ENCODE peak calls at places on chromosomes 4 and X, in four cellular contexts. A is H9, U is IMR-90, L is H1. S is an unnamed sample.

GRCh38 chr4:46844325-46844917 is 64.6 kb downstream of the COX7B2 start:
- DNase-seq in A (peak), L (no peak), U (peak), S (peak)

GRCh38 chr4:70709551-70710080 is 12.1 kb upstream of the RUFY3 start:
- DNase-seq in A (no peak), L (no peak), U (no peak), S (no peak)

GRCh38 chr4:55880652-55881280 is 27.3 kb downstream of the EXOC1 start:
- DNase-seq in A (no peak), L (no peak), U (no peak), S (no peak)

GRCh38 chrX:24876782-24877315 is 138.9 kb downstream of the ARX start:
- DNase-seq in L (no peak), U (no peak), A (no peak), S (no peak)

GRCh38 chrX:23919706-23920320 is 12.0 kb downstream of the CXorf58 start:
- DNase-seq in U (no peak), A (peak), L (no peak), S (peak)

GRCh38 chr4:123352240-123352945 is 44.2 kb upstream of the SPRY1 start:
- DNase-seq in L (no peak), U (peak), A (no peak), S (no peak)

GRCh38 chrX:48945517-48946348 is 11.7 kb downstream of the OTUD5 start:
- DNase-seq in U (peak), A (peak), L (no peak), S (peak)

GRCh38 chrX:153933751-153934472 is 925 bp downstream of the NAA10 start:
- DNase-seq in A (no peak), L (no peak), U (peak), S (no peak)

GRCh38 chr4:128061566-128062536 is 739 bp downstream of the LARP1B start:
- DNase-seq in A (peak), L (no peak), U (peak), S (peak)

GRCh38 chrX:27890611-27891010 is 82.8 kb downstream of the MAGEB10 start:
- DNase-seq in U (peak), A (no peak), L (no peak), S (peak)

GRCh38 chrX:24190500-24191156 is 41.1 kb downstream of the ZFX start:
- DNase-seq in U (peak), A (no peak), L (no peak), S (no peak)

GRCh38 chr4:23889814-23890269 is at the start of gene PPARGC1A:
- DNase-seq in L (no peak), A (no peak), U (peak), S (peak)

GRCh38 chrX:47498411-47498810 is 15.4 kb upstream of the ZNF41 start:
- DNase-seq in U (no peak), A (no peak), L (no peak), S (no peak)

GRCh38 chr4:6944311-6945051 is 34.9 kb downstream of the TBC1D14 start:
- DNase-seq in L (no peak), U (no peak), A (no peak), S (no peak)

GRCh38 chrX:41664307-41665299 is 24.2 kb upstream of the GPR34 start:
- DNase-seq in A (no peak), L (no peak), U (peak), S (peak)

GRCh38 chr4:88919056-88919455 is 137.9 kb downstream of the FAM13A start:
- DNase-seq in U (no peak), L (no peak), A (no peak), S (no peak)
- H2AK5ac ChIP-seq in U (no peak), L (no peak), A (no peak), S (no peak)

GRCh38 chr4:147628415-147628814 is 11.2 kb downstream of the TMEM184C start:
- DNase-seq in L (no peak), U (no peak), A (no peak), S (no peak)

GRCh38 chr4:147620315-147620714 is 3.1 kb downstream of the TMEM184C start:
- DNase-seq in L (no peak), A (no peak), U (no peak), S (no peak)

GRCh38 chr4:147626903-147627302 is 9.7 kb downstream of the TMEM184C start:
- DNase-seq in A (no peak), L (no peak), U (no peak), S (peak)

GRCh38 chr4:147625733-147626132 is 8.5 kb downstream of the TMEM184C start:
- DNase-seq in L (no peak), A (no peak), U (no peak), S (no peak)
- H4K5ac ChIP-seq in L (no peak), A (no peak), U (no peak), S (no peak)

DNA sequence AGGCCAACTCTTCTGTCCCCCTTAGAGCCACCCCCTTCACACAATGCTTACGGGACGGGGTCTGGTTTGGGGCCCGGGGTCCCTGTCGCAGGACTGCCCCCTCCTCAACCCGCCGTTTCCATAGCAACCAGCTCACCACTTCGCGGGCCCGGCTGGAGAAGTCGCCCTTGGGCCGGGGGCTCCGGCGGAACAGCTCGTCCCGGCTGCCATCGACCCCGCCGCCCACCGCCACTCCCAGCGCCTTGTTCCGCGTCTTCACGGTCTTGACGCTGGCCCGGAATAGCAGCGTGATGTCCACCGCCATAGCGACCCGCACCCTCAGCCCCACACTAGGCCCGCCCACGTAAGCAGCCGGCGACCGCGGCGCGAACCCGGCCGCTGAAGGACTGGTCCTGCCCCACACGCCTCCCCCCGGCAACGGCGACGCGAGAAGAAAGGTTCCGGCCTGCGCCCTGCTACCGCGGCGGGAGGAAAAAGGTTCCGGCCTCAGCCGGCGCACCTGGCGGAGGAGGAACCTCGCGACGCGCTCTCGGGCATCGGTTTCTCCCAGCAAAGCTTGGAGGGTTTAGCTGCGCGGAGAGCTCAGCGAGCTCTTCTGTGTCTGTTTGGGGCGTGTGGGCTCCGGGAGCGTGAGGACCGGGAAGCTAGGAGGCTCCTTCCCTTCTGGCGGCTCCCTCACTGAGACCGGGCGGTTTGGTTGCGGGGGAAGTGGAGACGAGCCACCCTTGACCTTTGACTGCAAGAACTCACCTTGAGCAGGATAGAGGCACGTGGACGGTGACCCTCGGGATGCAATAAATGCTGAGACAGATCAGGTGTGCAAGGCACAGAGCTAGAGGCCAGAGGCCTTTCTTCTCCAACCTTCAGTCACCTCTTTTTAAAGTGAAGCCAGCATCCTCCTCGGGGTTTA is at the start of gene STX18:
- DNase-seq in A (peak), L (peak), U (peak), S (peak)
- H2AK5ac ChIP-seq in A (no peak), L (no peak), U (peak), S (no peak)

GRCh38 chr4:183362036-183362435 is 39.8 kb upstream of the CLDN24 start:
- DNase-seq in U (no peak), A (no peak), L (no peak), S (no peak)
- H4K5ac ChIP-seq in U (no peak), A (no peak), L (no peak), S (no peak)

GRCh38 chr4:150582881-150583286 is 933 bp downstream of the MAB21L2 start:
- DNase-seq in L (no peak), A (peak), U (peak), S (peak)
- H2AK5ac ChIP-seq in L (no peak), A (no peak), U (no peak), S (no peak)

DNA sequence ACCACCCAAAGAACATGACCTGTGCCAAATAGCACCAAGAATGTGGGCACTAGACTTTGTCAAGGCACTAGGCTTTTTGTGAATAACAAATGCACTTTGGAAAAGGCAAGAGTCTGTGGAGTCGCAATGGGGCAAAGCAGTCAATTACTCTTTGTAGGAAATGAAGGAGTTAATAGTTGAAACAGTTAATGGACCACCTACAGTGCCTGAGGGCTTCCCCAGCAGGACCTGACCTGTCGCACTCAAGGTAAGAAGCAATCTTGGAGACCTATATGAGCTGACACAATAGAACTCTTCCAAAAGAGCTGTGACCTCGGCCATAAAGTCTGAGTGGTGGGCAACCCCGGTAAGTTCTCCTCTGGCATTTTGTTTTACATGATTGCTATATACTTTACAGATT is 49.2 kb upstream of the CAPN6 start:
- DNase-seq in U (no peak), A (no peak), L (no peak), S (peak)
- H4K5ac ChIP-seq in U (no peak), A (no peak), L (no peak), S (no peak)

DNA sequence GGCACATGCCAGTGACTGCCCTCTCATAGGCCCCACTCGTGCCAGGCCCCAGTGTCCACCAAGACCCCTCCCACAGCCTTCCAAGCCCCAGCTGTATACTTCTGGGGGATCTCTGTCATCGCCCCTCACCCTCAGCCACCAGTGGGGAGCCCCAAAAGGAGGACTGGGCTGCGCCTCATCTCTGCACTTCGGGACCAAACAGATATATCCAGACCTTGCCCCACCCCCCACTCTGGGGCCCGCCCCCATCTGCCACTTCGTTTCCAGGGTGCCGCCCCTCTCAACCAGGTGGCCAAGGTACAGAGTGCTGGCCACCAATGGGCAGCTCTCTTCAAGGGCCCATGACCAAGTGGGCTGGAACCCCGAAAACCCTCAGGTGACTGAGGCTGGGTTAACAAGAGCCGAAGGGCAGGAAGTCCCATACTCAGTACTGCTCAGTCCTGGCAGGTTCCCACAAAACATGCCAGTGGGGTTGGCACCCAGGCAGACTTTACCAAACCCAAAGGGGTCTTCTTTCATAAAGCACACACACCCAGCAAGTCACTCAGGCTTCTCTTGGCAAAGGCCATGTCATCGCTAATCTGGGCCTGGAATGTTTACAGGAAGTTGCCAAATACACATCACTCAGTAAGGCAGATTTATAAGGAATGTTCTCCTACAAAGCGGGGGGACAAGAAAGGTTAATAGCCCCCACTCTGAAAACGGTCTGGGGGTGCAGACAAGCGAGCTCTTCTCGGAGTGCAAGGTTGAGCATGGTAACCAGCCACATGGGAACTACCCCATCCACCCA is 4.4 kb downstream of the ZFYVE28 start:
- DNase-seq in L (no peak), U (no peak), A (peak), S (peak)
- H2AK5ac ChIP-seq in L (peak), U (peak), A (no peak), S (peak)

GRCh38 chrX:129452523-129452922 is 70.8 kb downstream of the SMARCA1 start:
- DNase-seq in L (no peak), U (no peak), A (no peak), S (no peak)

GRCh38 chrX:129445436-129445835 is 77.9 kb downstream of the SMARCA1 start:
- DNase-seq in U (no peak), A (no peak), L (no peak), S (no peak)

GRCh38 chrX:129450123-129450522 is 73.2 kb downstream of the SMARCA1 start:
- DNase-seq in A (no peak), L (no peak), U (no peak), S (no peak)

DNA sequence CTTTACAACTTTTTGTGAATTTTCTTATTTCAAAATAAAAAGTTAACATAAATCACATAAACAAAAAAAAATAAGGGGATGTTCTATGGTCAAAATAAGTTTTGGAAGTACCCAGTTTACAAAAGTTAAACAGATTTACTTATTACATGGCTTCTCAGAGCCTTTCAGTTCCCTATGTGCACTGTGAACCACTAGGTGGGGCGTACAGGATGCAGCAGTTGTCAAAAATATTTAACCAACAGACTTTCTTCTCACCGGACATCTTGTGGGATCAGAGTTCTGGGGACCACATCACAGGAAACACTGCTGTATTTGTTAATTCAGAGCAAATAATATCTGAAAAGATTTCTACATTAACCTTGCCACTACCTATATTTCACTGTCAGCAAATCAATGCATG is 74.1 kb downstream of the SMARCA1 start:
- DNase-seq in A (no peak), L (no peak), U (no peak), S (no peak)
- H4K5ac ChIP-seq in A (no peak), L (no peak), U (no peak), S (no peak)

GRCh38 chr4:84849051-84849640 is 117.3 kb downstream of the WDFY3 start:
- DNase-seq in U (no peak), A (no peak), L (no peak), S (no peak)
- H2AK5ac ChIP-seq in U (no peak), A (no peak), L (no peak), S (no peak)

DNA sequence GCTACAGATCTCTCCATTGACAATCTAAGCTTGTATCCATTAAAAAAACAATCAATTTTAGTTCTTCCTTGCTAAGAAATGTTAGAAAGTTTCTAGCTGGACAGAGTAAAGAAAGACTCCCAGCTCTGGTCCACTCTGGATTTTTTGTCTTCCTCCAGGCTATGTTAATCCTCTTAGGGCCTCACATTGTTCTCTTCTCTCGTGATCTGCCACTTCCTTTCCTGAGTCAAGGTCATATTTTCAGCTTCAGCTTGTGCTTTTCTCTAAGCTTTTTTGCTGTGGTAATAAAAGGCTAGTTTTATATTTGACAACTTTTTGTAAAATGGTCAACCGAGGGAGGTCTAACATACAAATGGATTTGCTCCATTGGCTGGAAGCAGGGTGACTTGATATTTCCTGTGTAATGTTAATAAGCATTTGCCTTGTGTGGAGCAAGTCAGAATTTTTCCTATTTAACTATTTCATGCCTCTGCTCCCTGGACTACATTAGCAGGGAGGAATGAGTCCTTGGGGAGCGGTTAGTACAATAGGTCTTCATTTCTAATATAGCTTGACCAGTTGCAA is 239.7 kb downstream of the RAB28 start:
- DNase-seq in U (no peak), L (no peak), A (no peak), S (peak)
- H4K5ac ChIP-seq in U (no peak), L (no peak), A (no peak), S (no peak)

S was measured in mesendoderm.